ENCODE peak calls at places on chromosomes 16 and 17, in eight cellular contexts. One of them, this sample, is unnamed.
A peak's percentile ranks its signal among the peaks of the same experiment; 100 is the strongest.

GRCh38 chr17:67276075-67276474 is 31.1 kb upstream of the HELZ start:
- DNase-seq in uterus: no peak
- DNase-seq in thyroid gland: peak; percentile 33
- DNase-seq in psoas muscle: no peak
- DNase-seq in heart left ventricle: peak; percentile 19
- DNase-seq in A549: no peak
- DNase-seq in HCT116: peak; percentile 40
- DNase-seq in osteoblast: no peak
- DNase-seq in this sample: no peak

GRCh38 chr17:42248351-42249179 is 27.6 kb downstream of the STAT5B start:
- DNase-seq in uterus: peak; percentile 90
- DNase-seq in thyroid gland: peak; percentile 78
- DNase-seq in psoas muscle: peak; percentile 81
- DNase-seq in heart left ventricle: peak; percentile 83
- DNase-seq in A549: no peak
- DNase-seq in HCT116: no peak
- DNase-seq in osteoblast: peak; percentile 83
- DNase-seq in this sample: peak; percentile 72

GRCh38 chr16:50323335-50324011 is 45.3 kb downstream of the BRD7 start:
- DNase-seq in uterus: peak; percentile 54
- DNase-seq in thyroid gland: no peak
- DNase-seq in psoas muscle: no peak
- DNase-seq in heart left ventricle: no peak
- DNase-seq in A549: no peak
- DNase-seq in HCT116: peak; percentile 21
- DNase-seq in osteoblast: peak; percentile 88
- DNase-seq in this sample: no peak

GRCh38 chr17:64118452-64118979 is 11.4 kb downstream of the ERN1 start:
- DNase-seq in uterus: peak; percentile 52
- DNase-seq in thyroid gland: peak; percentile 83
- DNase-seq in psoas muscle: peak; percentile 59
- DNase-seq in heart left ventricle: peak; percentile 30
- DNase-seq in A549: no peak
- DNase-seq in HCT116: no peak
- DNase-seq in osteoblast: peak; percentile 60
- DNase-seq in this sample: peak; percentile 67

GRCh38 chr17:80464486-80464885 is 11.9 kb downstream of the NPTX1 start:
- DNase-seq in uterus: no peak
- DNase-seq in thyroid gland: no peak
- DNase-seq in psoas muscle: peak; percentile 26
- DNase-seq in heart left ventricle: no peak
- DNase-seq in A549: no peak
- DNase-seq in HCT116: no peak
- DNase-seq in osteoblast: no peak
- DNase-seq in this sample: no peak

GRCh38 chr17:11986179-11986938 is 10.9 kb downstream of the ZNF18 start:
- DNase-seq in uterus: no peak
- DNase-seq in thyroid gland: no peak
- DNase-seq in psoas muscle: no peak
- DNase-seq in heart left ventricle: no peak
- DNase-seq in A549: no peak
- DNase-seq in HCT116: no peak
- DNase-seq in osteoblast: no peak
- DNase-seq in this sample: peak; percentile 77

GRCh38 chr16:31088459-31089183 is at the start of gene PRSS53:
- DNase-seq in uterus: no peak
- DNase-seq in thyroid gland: no peak
- DNase-seq in psoas muscle: peak; percentile 55
- DNase-seq in heart left ventricle: no peak
- DNase-seq in A549: no peak
- DNase-seq in HCT116: no peak
- DNase-seq in osteoblast: peak; percentile 44
- DNase-seq in this sample: no peak

GRCh38 chr17:28315846-28316705 is 2.9 kb upstream of the TMEM97 start:
- DNase-seq in uterus: no peak
- DNase-seq in thyroid gland: no peak
- DNase-seq in psoas muscle: no peak
- DNase-seq in heart left ventricle: no peak
- DNase-seq in A549: no peak
- DNase-seq in HCT116: no peak
- DNase-seq in osteoblast: no peak
- DNase-seq in this sample: no peak

GRCh38 chr16:4505356-4506153 is 29.4 kb downstream of the HMOX2 start:
- DNase-seq in uterus: no peak
- DNase-seq in thyroid gland: no peak
- DNase-seq in psoas muscle: no peak
- DNase-seq in heart left ventricle: peak; percentile 39
- DNase-seq in A549: no peak
- DNase-seq in HCT116: no peak
- DNase-seq in osteoblast: no peak
- DNase-seq in this sample: peak; percentile 70

GRCh38 chr17:21353326-21354010 is 22.7 kb upstream of the KCNJ12 start:
- DNase-seq in uterus: no peak
- DNase-seq in thyroid gland: no peak
- DNase-seq in psoas muscle: peak; percentile 45
- DNase-seq in heart left ventricle: no peak
- DNase-seq in A549: no peak
- DNase-seq in HCT116: no peak
- DNase-seq in osteoblast: peak; percentile 81
- DNase-seq in this sample: no peak

GRCh38 chr16:88846088-88846487 is 10.7 kb downstream of the GALNS start:
- DNase-seq in uterus: no peak
- DNase-seq in thyroid gland: no peak
- DNase-seq in psoas muscle: no peak
- DNase-seq in heart left ventricle: no peak
- DNase-seq in A549: no peak
- DNase-seq in HCT116: no peak
- DNase-seq in osteoblast: peak; percentile 97
- DNase-seq in this sample: no peak

GRCh38 chr16:66375451-66375850 is 9.0 kb downstream of the CDH5 start:
- DNase-seq in uterus: no peak
- DNase-seq in thyroid gland: no peak
- DNase-seq in psoas muscle: no peak
- DNase-seq in heart left ventricle: no peak
- DNase-seq in A549: no peak
- DNase-seq in HCT116: no peak
- DNase-seq in osteoblast: no peak
- DNase-seq in this sample: no peak

GRCh38 chr16:47987136-47987535 is 168.7 kb downstream of the ABCC12 start:
- DNase-seq in uterus: no peak
- DNase-seq in thyroid gland: no peak
- DNase-seq in psoas muscle: no peak
- DNase-seq in heart left ventricle: no peak
- DNase-seq in A549: no peak
- DNase-seq in HCT116: no peak
- DNase-seq in osteoblast: no peak
- DNase-seq in this sample: no peak

GRCh38 chr16:28188085-28188916 is 23.5 kb downstream of the XPO6 start:
- DNase-seq in uterus: no peak
- DNase-seq in thyroid gland: no peak
- DNase-seq in psoas muscle: no peak
- DNase-seq in heart left ventricle: no peak
- DNase-seq in A549: no peak
- DNase-seq in HCT116: no peak
- DNase-seq in osteoblast: no peak
- DNase-seq in this sample: no peak

GRCh38 chr17:58679263-58680037 is 12.4 kb downstream of the TEX14 start:
- DNase-seq in uterus: no peak
- DNase-seq in thyroid gland: no peak
- DNase-seq in psoas muscle: no peak
- DNase-seq in heart left ventricle: no peak
- DNase-seq in A549: peak; percentile 71
- DNase-seq in HCT116: peak; percentile 100
- DNase-seq in osteoblast: peak; percentile 37
- DNase-seq in this sample: no peak

GRCh38 chr17:82031885-82032627 is 578 bp downstream of the RAC3 start:
- DNase-seq in uterus: no peak
- DNase-seq in thyroid gland: peak; percentile 67
- DNase-seq in psoas muscle: no peak
- DNase-seq in heart left ventricle: no peak
- DNase-seq in A549: no peak
- DNase-seq in HCT116: no peak
- DNase-seq in osteoblast: no peak
- DNase-seq in this sample: no peak

GRCh38 chr17:4667166-4667565 is 25.7 kb upstream of the ALOX15 start:
- DNase-seq in uterus: no peak
- DNase-seq in thyroid gland: no peak
- DNase-seq in psoas muscle: no peak
- DNase-seq in heart left ventricle: no peak
- DNase-seq in A549: no peak
- DNase-seq in HCT116: no peak
- DNase-seq in osteoblast: no peak
- DNase-seq in this sample: no peak

GRCh38 chr16:48053346-48053745 is 102.4 kb downstream of the ABCC12 start:
- DNase-seq in uterus: no peak
- DNase-seq in thyroid gland: peak; percentile 84
- DNase-seq in psoas muscle: no peak
- DNase-seq in heart left ventricle: no peak
- DNase-seq in A549: no peak
- DNase-seq in HCT116: no peak
- DNase-seq in osteoblast: no peak
- DNase-seq in this sample: no peak

DNA sequence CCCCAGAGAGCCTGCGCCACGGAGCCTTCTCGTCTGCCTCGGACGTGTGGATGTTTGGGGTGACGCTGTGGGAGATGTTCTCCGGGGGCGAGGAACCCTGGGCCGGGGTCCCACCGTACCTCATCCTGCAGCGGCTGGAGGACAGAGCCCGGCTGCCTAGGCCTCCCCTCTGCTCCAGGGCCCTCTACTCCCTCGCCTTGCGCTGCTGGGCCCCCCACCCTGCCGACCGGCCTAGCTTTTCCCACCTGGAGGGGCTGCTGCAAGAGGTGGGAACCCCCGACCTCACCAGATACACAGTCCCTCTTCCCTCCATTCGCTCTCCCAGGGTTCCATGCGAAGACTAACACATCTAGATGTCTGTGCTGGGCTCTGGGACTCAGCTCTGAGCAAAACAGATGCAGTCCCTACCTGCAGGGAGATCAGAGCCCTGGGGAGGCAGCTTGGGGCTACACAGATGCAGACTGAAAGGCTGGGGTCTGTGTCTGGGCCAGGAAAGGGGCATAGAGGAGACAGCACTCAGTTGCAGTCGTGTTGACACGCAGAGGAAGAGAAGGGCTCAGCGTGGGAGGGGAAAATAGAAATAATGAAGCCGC is 3.7 kb downstream of the TNK1 start:
- DNase-seq in uterus: no peak
- DNase-seq in thyroid gland: no peak
- DNase-seq in psoas muscle: no peak
- DNase-seq in heart left ventricle: no peak
- DNase-seq in A549: no peak
- DNase-seq in HCT116: no peak
- DNase-seq in osteoblast: no peak
- DNase-seq in this sample: no peak
- H3K27ac ChIP-seq in uterus: peak overlapping the region; percentile 49
- H3K27ac ChIP-seq in thyroid gland: no peak overlapping the region
- H3K27ac ChIP-seq in psoas muscle: no peak overlapping the region
- H3K27ac ChIP-seq in heart left ventricle: no peak overlapping the region
- H3K27ac ChIP-seq in A549: no peak overlapping the region
- H3K27ac ChIP-seq in HCT116: no peak overlapping the region
- H3K27ac ChIP-seq in osteoblast: no peak overlapping the region
- H3K27ac ChIP-seq in this sample: no peak overlapping the region

GRCh38 chr16:75116911-75117245 is 298 bp upstream of the LDHD start:
- DNase-seq in uterus: no peak
- DNase-seq in thyroid gland: no peak
- DNase-seq in psoas muscle: no peak
- DNase-seq in heart left ventricle: no peak
- DNase-seq in A549: no peak
- DNase-seq in HCT116: no peak
- DNase-seq in osteoblast: no peak
- DNase-seq in this sample: no peak
- H3K4me3 ChIP-seq in uterus: no peak overlapping the region
- H3K4me3 ChIP-seq in thyroid gland: no peak overlapping the region
- H3K4me3 ChIP-seq in psoas muscle: peak overlapping the region; percentile 77
- H3K4me3 ChIP-seq in heart left ventricle: peak overlapping the region; percentile 60
- H3K4me3 ChIP-seq in A549: no peak overlapping the region
- H3K4me3 ChIP-seq in HCT116: peak overlapping the region; percentile 73
- H3K4me3 ChIP-seq in osteoblast: peak overlapping the region; percentile 67
- H3K4me3 ChIP-seq in this sample: no peak overlapping the region

DNA sequence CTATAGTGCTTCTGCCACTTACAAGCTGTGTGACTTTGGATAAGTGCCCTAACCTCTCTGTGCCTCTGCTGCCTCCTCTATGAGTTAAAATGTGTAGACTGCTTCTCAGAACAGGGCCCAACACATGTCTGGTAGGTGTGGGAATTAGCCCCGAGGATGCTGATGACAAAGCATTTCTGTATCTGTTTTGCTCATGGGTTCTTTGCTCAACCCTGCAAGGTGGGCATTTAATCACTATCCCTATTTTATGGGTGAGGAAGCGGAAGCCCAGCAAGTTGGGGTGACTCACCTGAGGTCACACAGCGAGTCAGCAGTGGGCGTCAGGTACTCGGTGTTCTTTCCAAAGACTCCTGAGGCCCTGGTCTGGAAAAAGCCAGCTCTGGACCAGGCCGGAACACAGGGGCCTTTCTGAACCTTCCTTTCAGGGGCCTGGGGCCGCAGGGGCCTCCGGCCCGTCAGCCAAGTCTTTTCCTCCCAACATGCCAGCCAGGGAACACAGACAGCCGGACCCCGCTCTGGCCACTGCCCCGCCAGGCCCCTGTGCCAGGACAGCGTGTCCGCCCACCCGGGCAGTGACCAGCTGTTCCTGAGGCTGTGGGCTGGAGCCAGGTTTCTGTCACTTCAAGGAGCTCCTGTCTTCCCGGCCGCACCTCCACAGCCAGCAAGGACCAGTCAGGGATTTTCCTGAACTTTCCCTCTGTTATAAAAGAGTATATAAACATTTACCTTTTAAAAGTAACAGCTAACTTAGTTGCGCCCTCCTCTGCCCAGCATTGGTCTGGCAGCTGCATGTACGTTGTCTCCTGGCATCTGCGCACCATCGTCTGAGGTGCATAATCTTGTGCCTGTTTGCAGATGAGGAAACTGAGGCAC is 62.5 kb downstream of the SREBF1 start:
- DNase-seq in uterus: peak; percentile 54
- DNase-seq in thyroid gland: peak; percentile 84
- DNase-seq in psoas muscle: peak; percentile 87
- DNase-seq in heart left ventricle: no peak
- DNase-seq in A549: peak; percentile 39
- DNase-seq in HCT116: no peak
- DNase-seq in osteoblast: no peak
- DNase-seq in this sample: no peak
- TF ChIP-seq CTCF in uterus: peak; percentile 49
- TF ChIP-seq CTCF in thyroid gland: peak; percentile 30
- TF ChIP-seq CTCF in psoas muscle: no peak
- TF ChIP-seq CTCF in heart left ventricle: peak; percentile 9
- TF ChIP-seq CTCF in A549: peak; percentile 45
- TF ChIP-seq CTCF in HCT116: no peak
- TF ChIP-seq CTCF in osteoblast: peak; percentile 44
- TF ChIP-seq CTCF in this sample: no peak

DNA sequence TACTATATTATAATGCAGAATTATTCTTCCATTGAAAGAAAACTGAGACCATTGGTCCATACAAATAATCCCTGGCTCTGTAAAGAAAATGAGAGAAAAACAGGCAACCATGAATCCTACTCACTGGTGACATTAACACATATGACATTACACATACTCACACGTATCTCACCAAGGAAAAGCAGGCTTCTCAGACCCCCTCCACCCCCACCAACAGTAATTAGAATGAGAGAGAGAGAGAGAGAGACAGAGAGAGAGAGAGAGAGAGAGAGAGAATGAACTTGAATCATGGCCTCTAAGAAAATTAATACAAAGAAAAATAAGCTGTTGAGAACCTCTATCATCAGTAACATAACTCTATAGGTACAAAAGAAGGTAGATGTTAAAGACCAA is 132.0 kb downstream of the SNX11 start:
- DNase-seq in uterus: no peak
- DNase-seq in thyroid gland: no peak
- DNase-seq in psoas muscle: no peak
- DNase-seq in heart left ventricle: no peak
- DNase-seq in A549: no peak
- DNase-seq in HCT116: no peak
- DNase-seq in osteoblast: no peak
- DNase-seq in this sample: no peak
- H3K27ac ChIP-seq in uterus: no peak overlapping the region
- H3K27ac ChIP-seq in thyroid gland: no peak overlapping the region
- H3K27ac ChIP-seq in psoas muscle: no peak overlapping the region
- H3K27ac ChIP-seq in heart left ventricle: no peak overlapping the region
- H3K27ac ChIP-seq in A549: peak overlapping the region; percentile 77
- H3K27ac ChIP-seq in HCT116: peak overlapping the region; percentile 75
- H3K27ac ChIP-seq in osteoblast: no peak overlapping the region
- H3K27ac ChIP-seq in this sample: no peak overlapping the region

This sample was measured in right lobe of liver.